ENCODE peak calls at places on chromosomes 12 and 14, in four cellular contexts. X, O, P and B are unnamed samples.

GRCh38 chr12:14768823-14769405 is 34.4 kb downstream of the WBP11 start:
- DNase-seq in O (peak; percentile 22), X (peak; percentile 29), P (peak; percentile 54), B (no peak)

GRCh38 chr12:79451988-79452387 is 238.8 kb downstream of the PAWR start:
- DNase-seq in P (peak; percentile 95), X (peak; percentile 39), O (peak; percentile 92), B (peak; percentile 93)

GRCh38 chr12:105431537-105431936 is 101.0 kb downstream of the C12orf75 start:
- DNase-seq in X (no peak), P (no peak), O (no peak), B (no peak)

GRCh38 chr12:51863921-51864700 is 15.6 kb upstream of the FIGNL2 start:
- DNase-seq in X (no peak), P (no peak), O (peak; percentile 64), B (no peak)

GRCh38 chr12:120798696-120799095 is 73.1 kb downstream of the ACADS start:
- DNase-seq in X (no peak), P (no peak), O (no peak), B (no peak)

GRCh38 chr12:92021665-92022033 is 124.0 kb downstream of the BTG1 start:
- DNase-seq in O (no peak), P (no peak), X (no peak), B (no peak)

GRCh38 chr14:60838601-60839000 is 104.0 kb downstream of the MNAT1 start:
- DNase-seq in X (no peak), P (no peak), O (no peak), B (no peak)

GRCh38 chr12:108801736-108802665 is 55.4 kb downstream of the SSH1 start:
- DNase-seq in O (peak; percentile 87), P (peak; percentile 84), X (peak; percentile 27), B (peak; percentile 78)

GRCh38 chr14:44640416-44640815 is 133.3 kb upstream of the FSCB start:
- DNase-seq in X (no peak), O (no peak), P (no peak), B (no peak)

GRCh38 chr12:130849561-130850417 is 10.7 kb upstream of the STX2 start:
- DNase-seq in P (no peak), X (no peak), O (no peak), B (no peak)

GRCh38 chr14:33990790-33991189 is 39.9 kb upstream of the EGLN3 start:
- DNase-seq in X (no peak), P (no peak), O (no peak), B (no peak)

GRCh38 chr14:49950275-49951250 is 57.7 kb downstream of the ARF6 start:
- DNase-seq in P (peak; percentile 58), O (no peak), X (peak; percentile 88), B (no peak)

GRCh38 chr14:69087061-69087461 is 65.9 kb downstream of the DCAF5 start:
- DNase-seq in P (peak; percentile 51), O (peak; percentile 74), X (no peak), B (no peak)

GRCh38 chr12:127690161-127690560 is 576.8 kb upstream of the TMEM132C start:
- DNase-seq in P (peak; percentile 9), O (no peak), X (no peak), B (no peak)

GRCh38 chr12:45730116-45730841 is 773 bp downstream of the ARID2 start:
- DNase-seq in X (peak; percentile 52), O (peak; percentile 48), P (peak; percentile 63), B (peak; percentile 22)

GRCh38 chr14:91395998-91396660 is 21.5 kb downstream of the CCDC88C start:
- DNase-seq in O (peak; percentile 18), P (no peak), X (peak; percentile 59), B (no peak)

GRCh38 chr14:104230946-104231345 is 92.6 kb downstream of the KIF26A start:
- DNase-seq in O (no peak), X (peak; percentile 3), P (no peak), B (no peak)

GRCh38 chr12:130043685-130044421 is 118.4 kb upstream of the FZD10 start:
- DNase-seq in X (no peak), O (no peak), P (no peak), B (no peak)

GRCh38 chr12:29688914-29689313 is 94.8 kb downstream of the TMTC1 start:
- DNase-seq in X (no peak), O (no peak), P (no peak), B (no peak)

DNA sequence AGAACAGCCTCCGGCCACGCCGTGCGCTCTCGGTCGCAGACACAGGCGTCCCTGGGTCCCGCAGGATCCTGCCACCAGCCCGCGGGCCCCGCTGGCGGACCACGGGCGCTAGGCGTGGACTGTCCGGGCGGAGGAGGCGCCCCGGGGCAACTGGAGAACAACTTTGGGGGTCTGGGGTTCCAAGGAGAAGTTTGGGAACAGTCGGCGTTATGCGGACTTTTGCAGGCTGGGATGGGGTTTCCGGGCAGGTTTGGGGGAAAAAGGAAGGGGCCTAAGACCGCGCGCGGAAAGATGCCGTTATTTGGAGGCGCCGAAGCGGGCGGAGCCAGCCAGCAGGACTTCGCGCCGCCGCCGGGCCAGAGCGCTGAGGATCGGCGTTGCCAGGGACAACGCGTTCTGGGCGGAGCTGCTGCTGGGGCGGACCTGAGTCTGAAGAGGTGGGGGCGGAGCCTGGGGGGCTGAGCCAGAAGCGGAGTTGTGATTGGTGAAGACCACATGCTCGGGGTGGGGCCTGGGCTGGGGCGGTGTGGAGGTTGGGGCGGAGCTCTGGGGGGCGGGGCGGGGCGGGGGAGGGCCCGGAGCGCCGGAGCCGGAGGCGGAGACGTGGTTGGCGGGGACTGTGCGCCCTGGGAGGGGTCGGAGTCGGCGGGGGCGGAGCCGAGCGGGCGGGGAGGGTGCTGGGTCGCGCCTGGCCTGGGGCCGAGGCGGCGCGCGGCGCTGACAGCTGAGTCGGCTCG is at the start of gene CYP46A1:
- DNase-seq in X (peak; percentile 100), O (peak; percentile 98), P (peak; percentile 99), B (peak; percentile 99)
- TF ChIP-seq CTCF in X (no peak), O (no peak), P (no peak), B (no peak)

GRCh38 chr12:122031342-122032216 is 9.9 kb downstream of the BCL7A start:
- DNase-seq in P (peak; percentile 36), X (peak; percentile 59), O (no peak), B (no peak)
- TF ChIP-seq CTCF in P (peak; percentile 88), X (peak; percentile 77), O (peak; percentile 77), B (peak; percentile 86)

DNA sequence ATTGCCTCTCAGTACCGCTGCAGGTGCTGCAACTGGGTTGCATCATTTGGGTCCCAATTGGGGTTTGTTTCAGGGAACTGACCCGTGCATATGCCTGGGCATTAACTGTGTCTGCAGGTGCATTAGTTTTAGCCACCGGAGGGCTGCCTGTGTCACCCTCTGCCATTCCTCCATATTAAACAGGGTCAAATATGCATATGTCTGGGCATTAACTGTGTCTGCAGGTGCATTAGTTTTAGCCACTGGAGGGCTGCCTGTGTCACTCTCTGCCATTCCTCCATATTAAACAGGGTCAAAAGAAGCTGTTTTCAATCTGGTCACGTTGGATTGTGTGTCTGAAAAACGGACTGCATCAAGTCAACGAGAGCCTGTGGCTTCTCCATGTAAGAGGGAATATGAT is 1317.0 kb downstream of the TMEM121 start:
- DNase-seq in O (no peak), P (no peak), X (no peak), B (no peak)
- TF ChIP-seq CTCF in O (no peak), P (no peak), X (no peak), B (no peak)

GRCh38 chr14:100824156-100824555 is 1.8 kb upstream of the MEG3 start:
- DNase-seq in P (peak; percentile 52), O (peak; percentile 67), X (no peak), B (no peak)

GRCh38 chr14:100822007-100822406 is 3.9 kb upstream of the MEG3 start:
- DNase-seq in P (no peak), X (no peak), O (no peak), B (no peak)

GRCh38 chr14:100823488-100823887 is 2.4 kb upstream of the MEG3 start:
- DNase-seq in X (no peak), O (no peak), P (no peak), B (no peak)

GRCh38 chr14:100820945-100821344 is 5.0 kb upstream of the MEG3 start:
- DNase-seq in X (no peak), O (no peak), P (no peak), B (no peak)

DNA sequence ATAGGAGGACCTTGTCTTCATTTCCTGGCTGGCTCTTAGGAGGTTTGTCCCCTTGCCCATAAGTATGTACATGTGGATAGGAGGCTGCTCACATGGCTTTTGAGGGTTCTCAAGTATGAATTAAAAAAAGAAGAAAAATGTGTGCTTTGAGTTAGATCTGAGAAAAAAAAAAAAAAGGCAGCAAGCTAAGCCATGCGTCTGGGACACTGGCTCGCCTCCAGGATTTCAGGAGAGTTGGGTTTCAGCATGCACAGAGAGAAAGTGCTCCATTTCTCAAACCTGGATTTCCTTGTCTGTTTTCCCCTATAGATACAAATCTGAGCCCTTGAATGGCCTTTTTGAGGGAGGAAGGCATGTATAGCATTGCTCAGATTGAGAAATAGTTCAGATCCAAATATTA is 3.0 kb upstream of the MEG3 start:
- DNase-seq in O (peak; percentile 21), X (no peak), P (no peak), B (no peak)
- TF ChIP-seq CTCF in O (no peak), X (no peak), P (no peak), B (no peak)

GRCh38 chr14:54395716-54396115 is 1.1 kb upstream of the CDKN3 start:
- DNase-seq in O (no peak), P (no peak), X (no peak), B (no peak)

GRCh38 chr14:54396183-54396492 is 669 bp upstream of the CDKN3 start:
- DNase-seq in P (no peak), X (no peak), O (no peak), B (no peak)

GRCh38 chr14:54398028-54398368 is 1.2 kb downstream of the CDKN3 start:
- DNase-seq in O (no peak), X (no peak), P (no peak), B (no peak)

GRCh38 chr14:54395284-54395683 is 1.5 kb upstream of the CDKN3 start:
- DNase-seq in X (no peak), O (no peak), P (no peak), B (no peak)

GRCh38 chr14:54396493-54397335 is at the start of gene CDKN3:
- DNase-seq in P (peak; percentile 99), O (peak; percentile 99), X (peak; percentile 99), B (peak; percentile 99)
- TF ChIP-seq CTCF in P (peak; percentile 22), O (peak; percentile 19), X (peak; percentile 42), B (peak; percentile 80)